ENCODE peak calls at places on chromosomes 2 and 18, in five cellular contexts. One of them, this sample, is unnamed.

GRCh38 chr2:240704651-240705050 is 13.0 kb downstream of the AQP12A start:
- DNase-seq in body of pancreas: no peak
- DNase-seq in amygdala: no peak
- DNase-seq in T-helper 9 cell: peak
- DNase-seq in ovary: peak
- DNase-seq in this sample: peak

GRCh38 chr2:237195396-237196119 is 109.9 kb downstream of the COPS8 start:
- DNase-seq in body of pancreas: no peak
- DNase-seq in ovary: no peak
- DNase-seq in T-helper 9 cell: no peak
- DNase-seq in amygdala: no peak
- DNase-seq in this sample: no peak

GRCh38 chr2:238771193-238771592 is 76.7 kb upstream of the TWIST2 start:
- DNase-seq in ovary: no peak
- DNase-seq in body of pancreas: no peak
- DNase-seq in T-helper 9 cell: no peak
- DNase-seq in amygdala: no peak
- DNase-seq in this sample: no peak

GRCh38 chr2:239264838-239265651 is 135.8 kb downstream of the HDAC4 start:
- DNase-seq in amygdala: no peak
- DNase-seq in T-helper 9 cell: peak
- DNase-seq in body of pancreas: peak
- DNase-seq in ovary: no peak
- DNase-seq in this sample: no peak

GRCh38 chr2:200677721-200678532 is 92.1 kb downstream of the AOX1 start:
- DNase-seq in amygdala: no peak
- DNase-seq in ovary: peak
- DNase-seq in body of pancreas: peak
- DNase-seq in T-helper 9 cell: no peak
- DNase-seq in this sample: peak

GRCh38 chr2:235695602-235695895 is 201.7 kb downstream of the AGAP1 start:
- DNase-seq in ovary: no peak
- DNase-seq in T-helper 9 cell: no peak
- DNase-seq in body of pancreas: no peak
- DNase-seq in amygdala: no peak
- DNase-seq in this sample: no peak

GRCh38 chr2:60998628-60999545 is 18.6 kb upstream of the PEX13 start:
- DNase-seq in body of pancreas: no peak
- DNase-seq in T-helper 9 cell: no peak
- DNase-seq in amygdala: no peak
- DNase-seq in ovary: no peak
- DNase-seq in this sample: no peak

GRCh38 chr2:191126386-191126785 is 24.4 kb downstream of the STAT4 start:
- DNase-seq in amygdala: no peak
- DNase-seq in body of pancreas: no peak
- DNase-seq in ovary: no peak
- DNase-seq in T-helper 9 cell: no peak
- DNase-seq in this sample: no peak

GRCh38 chr2:219331560-219332213 is 857 bp downstream of the RESP18 start:
- DNase-seq in amygdala: no peak
- DNase-seq in ovary: peak
- DNase-seq in T-helper 9 cell: no peak
- DNase-seq in body of pancreas: peak
- DNase-seq in this sample: peak

GRCh38 chr18:34121157-34121807 is 103.4 kb downstream of the NOL4 start:
- DNase-seq in T-helper 9 cell: no peak
- DNase-seq in body of pancreas: no peak
- DNase-seq in ovary: no peak
- DNase-seq in amygdala: no peak
- DNase-seq in this sample: no peak

GRCh38 chr2:86333378-86333777 is 4.0 kb downstream of the REEP1 start:
- DNase-seq in ovary: no peak
- DNase-seq in T-helper 9 cell: no peak
- DNase-seq in body of pancreas: no peak
- DNase-seq in amygdala: no peak
- DNase-seq in this sample: no peak

GRCh38 chr2:196591621-196592022 is 47.9 kb upstream of the CCDC150 start:
- DNase-seq in amygdala: no peak
- DNase-seq in body of pancreas: no peak
- DNase-seq in T-helper 9 cell: no peak
- DNase-seq in ovary: no peak
- DNase-seq in this sample: no peak

GRCh38 chr18:35106845-35107148 is 65.6 kb downstream of the MAPRE2 start:
- DNase-seq in ovary: no peak
- DNase-seq in amygdala: no peak
- DNase-seq in body of pancreas: no peak
- DNase-seq in T-helper 9 cell: no peak
- DNase-seq in this sample: no peak

GRCh38 chr2:216350214-216350789 is 22.0 kb downstream of the MARCHF4 start:
- DNase-seq in body of pancreas: no peak
- DNase-seq in T-helper 9 cell: no peak
- DNase-seq in amygdala: no peak
- DNase-seq in ovary: no peak
- DNase-seq in this sample: no peak

GRCh38 chr18:68520406-68521075 is 194.4 kb downstream of the TMX3 start:
- DNase-seq in amygdala: no peak
- DNase-seq in T-helper 9 cell: no peak
- DNase-seq in ovary: no peak
- DNase-seq in body of pancreas: no peak
- DNase-seq in this sample: no peak

GRCh38 chr2:216897561-216898203 is 37.8 kb upstream of the TNP1 start:
- DNase-seq in T-helper 9 cell: no peak
- DNase-seq in body of pancreas: no peak
- DNase-seq in ovary: no peak
- DNase-seq in amygdala: no peak
- DNase-seq in this sample: no peak

GRCh38 chr18:48649231-48649630 is 110.4 kb downstream of the CTIF start:
- DNase-seq in amygdala: no peak
- DNase-seq in ovary: no peak
- DNase-seq in body of pancreas: no peak
- DNase-seq in T-helper 9 cell: no peak
- DNase-seq in this sample: no peak

GRCh38 chr18:74204543-74205152 is 56.3 kb downstream of the TIMM21 start:
- DNase-seq in T-helper 9 cell: no peak
- DNase-seq in amygdala: no peak
- DNase-seq in ovary: peak
- DNase-seq in body of pancreas: no peak
- DNase-seq in this sample: no peak

GRCh38 chr2:225416616-225417367 is 17.3 kb downstream of the NYAP2 start:
- DNase-seq in amygdala: no peak
- DNase-seq in body of pancreas: no peak
- DNase-seq in T-helper 9 cell: no peak
- DNase-seq in ovary: no peak
- DNase-seq in this sample: no peak

GRCh38 chr2:101267671-101268656 is 15.3 kb downstream of the CNOT11 start:
- DNase-seq in body of pancreas: peak
- DNase-seq in ovary: no peak
- DNase-seq in T-helper 9 cell: no peak
- DNase-seq in amygdala: no peak
- DNase-seq in this sample: no peak

GRCh38 chr2:57396364-57397098 is 650.1 kb upstream of the VRK2 start:
- DNase-seq in amygdala: no peak
- DNase-seq in body of pancreas: no peak
- DNase-seq in T-helper 9 cell: no peak
- DNase-seq in ovary: no peak
- DNase-seq in this sample: no peak

GRCh38 chr2:216408426-216409315 is 3.6 kb upstream of the SMARCAL1 start:
- DNase-seq in ovary: no peak
- DNase-seq in T-helper 9 cell: no peak
- DNase-seq in amygdala: no peak
- DNase-seq in body of pancreas: no peak
- DNase-seq in this sample: no peak